ENCODE peak calls at places on chromosome 12, in five cellular contexts. S is GM12878, A is uterus, K is endothelial cell of umbilical vein, C is esophagus squamous epithelium. P is an unnamed sample. For H3K27me3, the result is how much of the 10 kb centered on the place peaks cover.

GRCh38 chr12:52865090-52865944 is 16.5 kb upstream of the KRT78 start:
- DNase-seq in K (peak), S (no peak), C (no peak), A (peak), P (peak)

GRCh38 chr12:47080725-47081502 is 1.2 kb upstream of the AMIGO2 start:
- DNase-seq in K (peak), C (no peak), A (peak), S (no peak), P (peak)

GRCh38 chr12:97556201-97556824 is 93.7 kb downstream of the RMST start:
- DNase-seq in S (no peak), K (peak), C (no peak), A (no peak), P (no peak)

GRCh38 chr12:92987362-92987761 is 58.3 kb upstream of the EEA1 start:
- DNase-seq in C (no peak), S (no peak), K (peak), A (peak), P (no peak)

GRCh38 chr12:96308881-96309280 is 91.4 kb downstream of the CDK17 start:
- DNase-seq in K (no peak), A (no peak), C (no peak), S (no peak), P (no peak)

GRCh38 chr12:116502989-116503496 is 56.1 kb upstream of the MAP1LC3B2 start:
- DNase-seq in K (no peak), C (no peak), A (no peak), S (no peak), P (no peak)

GRCh38 chr12:116070420-116070819 is 207.1 kb downstream of the MED13L start:
- DNase-seq in K (no peak), C (no peak), S (no peak), A (no peak), P (no peak)

GRCh38 chr12:65535951-65536350 is 257.5 kb downstream of the MSRB3 start:
- DNase-seq in A (no peak), C (no peak), K (no peak), S (no peak), P (no peak)

GRCh38 chr12:84542289-84542688 is 370.3 kb downstream of the SLC6A15 start:
- DNase-seq in K (no peak), A (no peak), C (no peak), S (no peak), P (no peak)

GRCh38 chr12:19893514-19893913 is 454.2 kb downstream of the AEBP2 start:
- DNase-seq in K (peak), A (no peak), C (no peak), S (no peak), P (no peak)

GRCh38 chr12:27531916-27532315 is 7.9 kb downstream of the PPFIBP1 start:
- DNase-seq in S (no peak), C (no peak), K (no peak), A (no peak), P (no peak)

GRCh38 chr12:93733358-93733757 is 56.2 kb downstream of the CRADD start:
- DNase-seq in S (no peak), C (no peak), K (no peak), A (no peak), P (no peak)

GRCh38 chr12:57637364-57637763 is 4.4 kb upstream of the B4GALNT1 start:
- DNase-seq in K (no peak), A (no peak), C (no peak), S (no peak), P (no peak)

GRCh38 chr12:131038159-131038558 is 84.5 kb downstream of the ADGRD1 start:
- DNase-seq in A (no peak), K (no peak), C (no peak), S (no peak), P (no peak)

GRCh38 chr12:54039417-54040147 is 6.7 kb downstream of the HOXC5 start:
- DNase-seq in C (no peak), A (no peak), S (no peak), K (no peak), P (no peak)

GRCh38 chr12:20716985-20717384 is 21.9 kb downstream of the SLCO1C1 start:
- DNase-seq in K (no peak), A (no peak), S (no peak), C (no peak), P (no peak)

GRCh38 chr12:80056845-80057244 is 42.5 kb upstream of the OTOGL start:
- DNase-seq in A (peak), K (peak), S (no peak), C (no peak), P (no peak)

GRCh38 chr12:104218935-104219334 is 3.4 kb downstream of the TXNRD1 start:
- DNase-seq in A (no peak), C (no peak), S (no peak), K (peak), P (no peak)

GRCh38 chr12:75087656-75088055 is 122.0 kb downstream of the KCNC2 start:
- DNase-seq in S (no peak), C (no peak), K (no peak), A (no peak), P (no peak)

GRCh38 chr12:92473564-92473963 is 229.2 kb upstream of the PLEKHG7 start:
- DNase-seq in S (no peak), C (no peak), A (no peak), K (peak), P (no peak)

GRCh38 chr12:116368196-116369194 is 91.0 kb upstream of the MED13L start:
- DNase-seq in C (no peak), K (no peak), S (no peak), A (no peak), P (no peak)

GRCh38 chr12:116087962-116088361 is 189.5 kb downstream of the MED13L start:
- DNase-seq in S (no peak), A (no peak), K (no peak), C (no peak), P (no peak)

GRCh38 chr12:27261866-27262265 is 17.8 kb downstream of the STK38L start:
- DNase-seq in C (no peak), A (no peak), S (no peak), K (no peak), P (no peak)

GRCh38 chr12:116708826-116709756 is 28.8 kb downstream of the SPRING1 start:
- DNase-seq in K (peak), S (no peak), A (peak), C (no peak), P (peak)

GRCh38 chr12:62466018-62466595 is 519 bp upstream of the MON2 start:
- DNase-seq in S (no peak), K (no peak), C (no peak), A (peak), P (no peak)

GRCh38 chr12:105977256-105978051 is 161.3 kb downstream of the NUAK1 start:
- DNase-seq in C (no peak), A (no peak), K (no peak), S (no peak), P (no peak)

GRCh38 chr12:58819945-58820344 is 100.4 kb downstream of the LRIG3 start:
- DNase-seq in C (no peak), K (no peak), A (no peak), S (no peak), P (no peak)

GRCh38 chr12:75257510-75257909 is 47.9 kb upstream of the KCNC2 start:
- DNase-seq in C (no peak), S (no peak), K (no peak), A (no peak), P (no peak)

GRCh38 chr12:96720363-96720705 is 186.7 kb upstream of the NEDD1 start:
- DNase-seq in A (no peak), K (no peak), C (no peak), S (no peak), P (no peak)

GRCh38 chr12:132806857-132807256 is 21.8 kb downstream of the GOLGA3 start:
- DNase-seq in C (no peak), S (no peak), K (no peak), A (no peak), P (no peak)

GRCh38 chr12:116818341-116818856 is 62.8 kb downstream of the HRK start:
- DNase-seq in S (no peak), A (peak), C (no peak), K (peak), P (no peak)

GRCh38 chr12:132286912-132287311 is 42.5 kb downstream of the GALNT9 start:
- DNase-seq in C (no peak), S (no peak), K (no peak), A (no peak), P (no peak)

GRCh38 chr12:28683371-28683770 is 465.7 kb upstream of the FAR2 start:
- DNase-seq in C (no peak), K (no peak), S (no peak), A (no peak), P (no peak)

GRCh38 chr12:44148936-44149335 is 313.1 kb downstream of the TMEM117 start:
- DNase-seq in C (no peak), S (no peak), A (no peak), K (no peak), P (no peak)

GRCh38 chr12:68932123-68932700 is 759 bp downstream of the CPM start:
- DNase-seq in A (no peak), S (peak), C (no peak), K (no peak), P (no peak)

GRCh38 chr12:92408072-92408900 is 262.6 kb upstream of the BTG1 start:
- DNase-seq in C (no peak), K (peak), S (no peak), A (no peak), P (no peak)

GRCh38 chr12:67525500-67525884 is 123.1 kb upstream of the DYRK2 start:
- DNase-seq in K (no peak), C (no peak), S (no peak), A (no peak), P (no peak)

DNA sequence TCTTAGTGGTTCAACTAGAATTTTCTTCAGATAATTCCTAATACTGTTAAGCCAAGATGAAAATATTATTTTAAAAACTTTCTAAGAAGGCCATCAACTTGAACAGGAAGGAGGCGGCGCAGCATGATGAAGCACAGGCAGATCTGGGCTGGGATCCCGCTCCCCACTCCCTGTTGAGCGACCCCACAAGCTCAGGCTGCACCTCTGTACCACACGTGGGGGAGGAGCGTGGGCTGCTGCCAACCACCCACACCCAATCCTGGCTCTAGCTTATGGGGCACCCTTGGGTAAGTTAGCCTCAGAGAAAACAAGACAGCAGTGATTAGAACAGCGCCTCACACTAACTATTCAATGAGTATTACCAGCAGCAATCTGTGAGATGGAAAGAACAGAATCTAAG is 6.0 kb downstream of the MTERF2 start:
- DNase-seq in C (no peak), A (no peak), S (no peak), K (no peak), P (no peak)
- TF ChIP-seq POLR2A in C (no peak), A (no peak), S (peak), K (no peak), P (no peak)

DNA sequence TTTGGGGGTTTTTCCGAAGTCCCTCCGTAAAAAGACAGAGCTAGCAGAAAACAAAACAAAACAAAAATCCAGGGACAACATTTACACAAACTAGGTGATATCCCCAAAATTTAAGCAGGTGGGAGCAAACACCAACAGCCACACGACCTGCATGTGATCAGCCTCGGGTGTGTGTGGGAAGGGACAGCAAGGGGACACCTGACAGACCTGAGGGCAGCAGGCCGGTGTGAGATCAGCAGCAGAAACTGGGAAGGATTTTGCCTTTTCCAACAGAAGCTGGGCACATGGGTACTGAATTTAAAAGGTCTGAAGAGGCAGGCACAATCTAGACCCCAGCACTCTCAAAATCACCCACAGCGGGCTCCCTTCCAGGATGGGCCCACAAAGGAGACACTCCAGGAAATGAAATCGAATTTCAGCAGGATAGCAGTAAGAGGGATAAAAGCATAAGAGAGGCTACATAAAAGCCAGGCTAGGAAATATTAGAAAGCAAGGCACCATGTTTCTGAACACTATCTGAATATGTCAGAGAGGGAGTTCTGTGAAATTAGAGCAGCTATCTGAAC is 36.5 kb upstream of the SELPLG start:
- DNase-seq in A (no peak), S (no peak), C (no peak), K (no peak), P (no peak)
- H3K27me3 ChIP-seq in A (under half), S (under half), C (under half), K (under half), P (under half)

DNA sequence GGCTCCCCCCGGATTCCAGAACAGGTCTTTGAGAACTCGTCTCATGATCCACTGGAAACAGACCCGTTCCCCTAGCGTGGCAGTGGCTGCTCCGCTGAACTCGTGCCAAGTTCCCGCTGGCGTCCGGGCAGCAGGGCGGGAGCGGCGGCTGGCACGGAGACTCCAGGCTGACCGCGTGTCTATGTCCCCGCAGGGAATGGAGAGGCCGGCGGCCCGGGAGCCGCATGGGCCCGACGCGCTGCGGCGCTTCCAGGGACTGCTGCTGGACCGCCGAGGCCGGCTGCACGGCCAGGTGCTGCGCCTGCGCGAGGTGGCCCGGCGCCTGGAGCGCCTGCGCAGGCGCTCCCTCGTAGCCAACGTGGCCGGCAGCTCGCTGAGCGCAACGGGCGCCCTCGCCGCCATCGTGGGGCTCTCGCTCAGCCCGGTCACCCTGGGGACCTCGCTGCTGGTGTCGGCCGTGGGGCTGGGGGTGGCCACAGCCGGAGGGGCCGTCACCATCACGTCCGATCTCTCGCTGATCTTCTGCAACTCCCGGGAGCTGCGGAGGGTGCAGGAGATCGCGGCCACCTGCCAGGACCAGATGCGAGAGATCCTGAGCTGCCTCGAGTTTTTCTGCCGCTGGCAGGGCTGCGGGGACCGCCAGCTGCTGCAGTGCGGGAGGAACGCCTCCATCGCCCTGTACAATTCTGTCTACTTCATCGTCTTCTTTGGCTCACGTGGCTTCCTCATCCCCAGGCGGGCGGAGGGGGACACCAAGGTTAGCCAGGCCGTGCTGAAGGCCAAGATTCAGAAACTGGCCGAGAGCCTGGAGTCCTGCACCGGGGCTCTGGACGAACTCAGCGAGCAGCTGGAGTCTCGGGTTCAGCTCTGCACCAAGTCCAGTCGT is 1.5 kb downstream of the APOLD1 start:
- DNase-seq in A (peak), K (peak), C (no peak), S (no peak), P (peak)
- TF ChIP-seq POLR2A in A (peak), K (peak), C (no peak), S (peak), P (peak)

GRCh38 chr12:63964301-63964700 is 119.8 kb downstream of the SRGAP1 start:
- DNase-seq in S (no peak), A (no peak), C (no peak), K (no peak), P (no peak)
- H3K27me3 ChIP-seq in S (under half), A (under half), C (under half), K (under half), P (under half)

DNA sequence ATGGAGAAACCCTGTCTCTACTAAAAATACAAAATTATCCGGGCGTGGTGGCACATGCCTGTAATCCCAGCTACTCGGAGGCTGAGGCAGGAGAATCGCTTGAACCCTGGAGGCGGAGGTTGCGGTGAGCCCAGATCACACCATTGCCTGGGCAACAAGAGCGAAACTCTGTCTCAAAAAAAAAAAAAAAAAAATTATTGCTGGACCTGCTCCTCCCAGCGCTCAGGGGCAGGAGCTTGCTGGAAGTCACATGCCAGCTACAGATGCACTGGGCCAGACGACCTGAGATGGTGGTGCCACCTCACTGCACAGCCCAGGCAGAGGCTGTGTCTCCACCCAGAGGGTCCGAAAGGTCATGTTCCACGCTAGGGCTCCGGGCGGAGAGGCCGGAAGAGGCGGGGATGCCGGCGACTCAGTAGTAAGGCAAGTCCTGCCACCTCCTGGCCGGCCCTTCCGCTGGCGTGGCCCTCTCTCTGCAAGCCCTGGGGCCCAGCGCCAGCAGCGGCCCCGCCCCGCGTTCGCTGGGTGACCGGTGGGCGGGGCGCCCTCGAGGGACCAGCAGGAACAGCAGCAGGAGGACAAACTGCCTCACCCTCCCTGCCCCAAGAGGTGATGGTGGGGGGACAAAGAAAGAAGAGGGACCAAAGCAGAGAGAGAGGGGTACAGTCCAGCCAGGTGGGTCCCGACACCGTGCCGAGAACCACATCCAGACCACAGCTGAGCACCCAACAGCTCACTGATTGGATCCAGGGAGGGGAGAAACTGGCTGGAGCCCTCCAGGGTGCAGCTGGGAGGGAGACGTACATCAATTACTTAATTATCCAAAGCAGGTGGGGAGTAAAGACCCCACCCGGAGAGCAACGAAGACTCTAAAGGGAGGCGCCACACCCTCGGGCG is 3.6 kb upstream of the RHOF start:
- DNase-seq in C (no peak), S (no peak), A (peak), K (peak), P (peak)
- TF ChIP-seq POLR2A in C (no peak), S (no peak), A (peak), K (no peak), P (no peak)

GRCh38 chr12:125434131-125434530 is 368.9 kb downstream of the AACS start:
- DNase-seq in K (no peak), A (no peak), S (no peak), C (no peak), P (no peak)
- H3K27me3 ChIP-seq in K (under half), A (under half), S (under half), C (under half), P (under half)

DNA sequence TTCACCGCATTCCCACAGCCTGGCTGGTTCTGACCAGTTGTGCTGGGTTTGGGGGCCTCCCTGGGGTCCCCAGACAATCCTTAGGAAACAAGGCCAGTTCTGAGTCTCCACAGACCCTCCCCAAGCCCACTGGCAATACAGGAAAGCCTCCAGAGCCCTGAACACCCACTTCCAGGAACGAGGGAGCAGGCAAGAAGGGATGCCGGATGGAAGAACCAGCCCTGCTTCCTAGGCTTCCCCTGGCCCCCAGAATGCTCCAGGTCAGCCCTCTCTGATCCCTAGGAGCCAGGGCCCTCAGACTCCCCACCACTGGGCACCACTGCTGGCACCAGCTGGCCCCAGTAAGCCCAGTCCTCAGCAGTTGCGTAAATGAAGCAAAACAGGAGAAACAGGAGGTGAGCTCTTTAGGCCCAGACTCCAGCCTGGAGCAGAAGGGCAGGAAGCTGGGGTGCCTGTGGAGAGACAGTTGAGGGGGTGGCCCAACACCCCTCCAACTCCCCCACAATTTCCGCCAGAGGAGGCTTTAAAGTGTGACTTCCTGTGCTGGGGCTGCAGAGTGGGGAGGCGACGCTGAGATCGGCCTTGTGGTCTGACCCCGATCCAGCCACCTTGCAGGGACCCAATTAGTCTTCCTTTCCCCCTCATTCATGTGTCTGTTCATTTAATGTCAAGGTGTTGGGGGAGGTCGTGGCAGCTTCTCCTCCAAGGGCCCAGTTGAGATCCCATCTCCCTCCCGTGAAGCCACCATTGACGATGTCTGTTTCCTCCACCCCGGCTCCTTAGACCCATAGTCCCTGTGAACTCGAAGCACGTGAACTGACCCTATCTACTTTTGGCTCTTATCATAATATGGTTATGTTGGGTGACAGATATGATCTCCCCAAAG is 4.8 kb downstream of the TNFRSF1A start:
- DNase-seq in K (peak), C (no peak), A (peak), S (no peak), P (no peak)
- TF ChIP-seq POLR2A in K (peak), C (no peak), A (no peak), S (peak), P (no peak)

GRCh38 chr12:63792333-63792732 is 12.6 kb downstream of the RXYLT1 start:
- DNase-seq in S (no peak), C (no peak), K (no peak), A (no peak), P (no peak)
- H3K27me3 ChIP-seq in S (under half), C (under half), K (under half), A (under half), P (under half)

P was measured in tibial nerve.